ENCODE peak calls at places on chromosomes 12 and 14, in five cellular contexts. A is upper lobe of left lung, L is HepG2, R is GM12878, C is K562. T is an unnamed sample.

GRCh38 chr14:103611215-103611614 is 17.8 kb upstream of the KLC1 start:
- ATAC-seq in L (no peak), A (no peak), C (no peak), R (no peak), T (no peak)

GRCh38 chr12:128079-128478 is 61.5 kb downstream of the IQSEC3 start:
- ATAC-seq in R (no peak), C (no peak), L (no peak), A (no peak), T (no peak)

GRCh38 chr14:105340821-105341408 is 26.4 kb downstream of the PACS2 start:
- ATAC-seq in C (no peak), R (no peak), L (no peak), A (no peak), T (peak; percentile 26)

GRCh38 chr14:94612580-94613554 is 676 bp downstream of the SERPINA3 start:
- ATAC-seq in L (peak; percentile 63), C (no peak), R (no peak), A (peak; percentile 4), T (peak; percentile 48)

GRCh38 chr14:75476274-75476995 is 45.8 kb upstream of the BATF start:
- ATAC-seq in A (peak; percentile 93), R (no peak), C (no peak), L (peak; percentile 92), T (peak; percentile 74)

GRCh38 chr14:24802236-24802635 is 168.2 kb upstream of the GZMB start:
- ATAC-seq in C (no peak), R (no peak), A (no peak), L (no peak), T (no peak)

GRCh38 chr14:63510538-63510937 is 32.6 kb downstream of the PPP2R5E start:
- ATAC-seq in C (no peak), A (no peak), R (peak; percentile 86), L (no peak), T (no peak)

GRCh38 chr12:26297386-26298070 is 102.2 kb downstream of the SSPN start:
- ATAC-seq in R (no peak), A (no peak), C (no peak), L (no peak), T (no peak)

GRCh38 chr12:47964102-47964723 is 817 bp downstream of the TMEM106C start:
- ATAC-seq in L (peak; percentile 21), C (no peak), A (no peak), R (peak; percentile 36), T (no peak)

GRCh38 chr14:64848239-64848638 is 31.5 kb downstream of the SPTB start:
- ATAC-seq in A (no peak), C (no peak), R (peak; percentile 66), L (no peak), T (no peak)

GRCh38 chr14:71720978-71721624 is 211.1 kb upstream of the RGS6 start:
- ATAC-seq in C (peak; percentile 94), R (peak; percentile 86), L (peak; percentile 89), A (peak; percentile 78), T (no peak)

GRCh38 chr12:104385510-104385909 is 71.2 kb upstream of the CHST11 start:
- ATAC-seq in C (no peak), A (no peak), L (no peak), R (no peak), T (no peak)

GRCh38 chr14:65301862-65302539 is 110.5 kb upstream of the FUT8 start:
- ATAC-seq in L (peak; percentile 95), R (peak; percentile 79), A (no peak), C (peak; percentile 91), T (no peak)

GRCh38 chr12:32598688-32599087 is 80.4 kb upstream of the DNM1L start:
- ATAC-seq in C (no peak), R (no peak), A (no peak), L (no peak), T (no peak)

GRCh38 chr14:35304812-35305462 is 12.8 kb downstream of the PSMA6 start:
- ATAC-seq in L (no peak), R (no peak), C (no peak), A (no peak), T (no peak)

GRCh38 chr14:95460647-95461478 is 55.6 kb downstream of the SYNE3 start:
- ATAC-seq in A (no peak), L (no peak), C (no peak), R (no peak), T (peak; percentile 74)

DNA sequence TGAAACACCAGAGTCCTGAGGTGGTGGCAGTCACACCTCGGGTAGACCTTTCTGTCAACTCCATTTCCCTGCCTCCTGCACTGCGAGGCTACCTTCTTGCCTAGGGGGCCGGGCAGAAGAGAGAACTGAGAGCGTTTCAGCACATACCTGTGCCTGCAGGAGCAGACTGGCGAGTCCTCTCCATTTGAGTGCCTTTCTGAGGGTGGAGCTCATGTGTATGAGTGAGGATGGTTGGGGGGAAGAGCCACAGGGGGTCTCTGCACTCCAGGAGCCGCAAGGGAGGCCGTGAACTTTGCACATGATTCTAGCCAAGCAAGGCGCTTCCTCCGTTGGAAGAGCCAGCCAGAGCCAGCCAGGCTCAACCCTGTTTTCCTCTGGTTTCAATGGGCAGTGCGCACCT is 31.0 kb upstream of the CCND2 start:
- ATAC-seq in R (no peak), L (peak; percentile 46), C (no peak), A (no peak), T (no peak)
- H3K4me3 ChIP-seq in R (no peak overlapping the region), L (no peak overlapping the region), C (no peak overlapping the region), A (no peak overlapping the region), T (no peak overlapping the region)

GRCh38 chr12:111248981-111249380 is 119.9 kb downstream of the PHETA1 start:
- ATAC-seq in C (no peak), A (no peak), L (no peak), R (no peak), T (no peak)

GRCh38 chr12:111250251-111250881 is 118.5 kb downstream of the PHETA1 start:
- ATAC-seq in R (no peak), L (no peak), C (no peak), A (no peak), T (no peak)

GRCh38 chr12:111253213-111253612 is 115.7 kb downstream of the PHETA1 start:
- ATAC-seq in A (no peak), R (no peak), C (no peak), L (no peak), T (no peak)

GRCh38 chr12:111251787-111252186 is 117.1 kb downstream of the PHETA1 start:
- ATAC-seq in C (no peak), L (no peak), R (no peak), A (no peak), T (no peak)

DNA sequence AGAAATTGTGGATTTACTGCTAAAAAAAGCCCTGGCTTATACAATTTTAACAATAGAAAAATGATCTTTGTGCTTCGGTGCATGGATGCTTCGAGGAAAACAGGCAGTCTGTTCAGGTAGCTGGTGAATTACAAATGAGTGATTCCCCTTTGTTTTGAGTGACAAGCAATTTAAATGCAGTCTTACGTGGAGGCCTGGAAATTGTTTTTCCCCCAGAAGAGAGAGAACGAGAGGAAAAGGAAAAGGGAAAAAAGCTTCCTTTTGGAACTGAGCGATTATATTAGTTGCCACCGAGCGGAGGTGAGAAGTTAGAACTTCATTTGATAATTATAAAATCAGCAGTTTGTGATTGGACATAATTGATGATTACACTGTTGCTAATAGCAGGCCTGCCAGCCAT is 117.8 kb downstream of the PHETA1 start:
- ATAC-seq in A (no peak), C (no peak), R (no peak), L (no peak), T (no peak)
- TF ChIP-seq EP300 in A (no peak), C (no peak), R (no peak), L (no peak), T (no peak)

GRCh38 chr12:1842183-1842904 is 22.0 kb downstream of the LRTM2 start:
- ATAC-seq in R (no peak), C (no peak), A (no peak), L (no peak), T (no peak)
- TF ChIP-seq POLR2AphosphoS5 in R (no peak), C (no peak), A (no peak), L (no peak), T (no peak)

GRCh38 chr12:126487581-126487980 is 1422.3 kb downstream of the AACS start:
- ATAC-seq in A (peak; percentile 34), C (no peak), L (no peak), R (no peak), T (no peak)

GRCh38 chr12:126492181-126492580 is 1426.9 kb downstream of the AACS start:
- ATAC-seq in A (no peak), C (no peak), R (no peak), L (no peak), T (no peak)

GRCh38 chr12:126488786-126489185 is 1423.6 kb downstream of the AACS start:
- ATAC-seq in A (no peak), L (no peak), C (no peak), R (no peak), T (no peak)

GRCh38 chr12:126493366-126494108 is 1428.3 kb downstream of the AACS start:
- ATAC-seq in C (no peak), R (no peak), A (no peak), L (no peak), T (no peak)
- H3K4me3 ChIP-seq in C (no peak overlapping the region), R (no peak overlapping the region), A (no peak overlapping the region), L (no peak overlapping the region), T (no peak overlapping the region)